ENCODE peak calls at places on chromosomes 1 and 21, in seven cellular contexts. One of them, this sample, is unnamed.
A peak's percentile ranks its signal among the peaks of the same experiment; 100 is the strongest.

GRCh38 chr1:110165761-110166231 is 15.5 kb downstream of the SLC6A17 start:
- DNase-seq in sigmoid colon: no peak
- DNase-seq in upper lobe of left lung: no peak
- DNase-seq in transverse colon: no peak
- DNase-seq in breast epithelium: no peak
- DNase-seq in Panc1: no peak
- DNase-seq in GM23338: no peak
- DNase-seq in this sample: no peak

GRCh38 chr1:148334339-148335130 is 148.6 kb downstream of the PPIAL4G start:
- DNase-seq in sigmoid colon: peak; percentile 93
- DNase-seq in upper lobe of left lung: peak; percentile 94
- DNase-seq in transverse colon: peak; percentile 92
- DNase-seq in breast epithelium: peak; percentile 90
- DNase-seq in Panc1: peak; percentile 98
- DNase-seq in GM23338: peak; percentile 94
- DNase-seq in this sample: peak; percentile 29

GRCh38 chr1:245215071-245215470 is 60.3 kb downstream of the KIF26B start:
- DNase-seq in sigmoid colon: no peak
- DNase-seq in upper lobe of left lung: no peak
- DNase-seq in transverse colon: no peak
- DNase-seq in breast epithelium: peak; percentile 19
- DNase-seq in Panc1: no peak
- DNase-seq in GM23338: no peak
- DNase-seq in this sample: no peak

GRCh38 chr1:89540406-89540970 is 15.9 kb downstream of the LRRC8B start:
- DNase-seq in sigmoid colon: no peak
- DNase-seq in upper lobe of left lung: no peak
- DNase-seq in transverse colon: no peak
- DNase-seq in breast epithelium: no peak
- DNase-seq in Panc1: no peak
- DNase-seq in GM23338: no peak
- DNase-seq in this sample: no peak

GRCh38 chr1:180892272-180892671 is 20.4 kb upstream of the KIAA1614 start:
- DNase-seq in sigmoid colon: no peak
- DNase-seq in upper lobe of left lung: no peak
- DNase-seq in transverse colon: no peak
- DNase-seq in breast epithelium: no peak
- DNase-seq in Panc1: no peak
- DNase-seq in GM23338: no peak
- DNase-seq in this sample: no peak

GRCh38 chr1:231423648-231424047 is 1.6 kb upstream of the EGLN1 start:
- DNase-seq in sigmoid colon: no peak
- DNase-seq in upper lobe of left lung: no peak
- DNase-seq in transverse colon: no peak
- DNase-seq in breast epithelium: no peak
- DNase-seq in Panc1: peak; percentile 48
- DNase-seq in GM23338: no peak
- DNase-seq in this sample: no peak

GRCh38 chr21:42245348-42246185 is 26.6 kb downstream of the ABCG1 start:
- DNase-seq in sigmoid colon: no peak
- DNase-seq in upper lobe of left lung: peak; percentile 66
- DNase-seq in transverse colon: no peak
- DNase-seq in breast epithelium: no peak
- DNase-seq in Panc1: no peak
- DNase-seq in GM23338: peak; percentile 52
- DNase-seq in this sample: no peak

GRCh38 chr1:238409947-238410346 is 519.2 kb upstream of the ZP4 start:
- DNase-seq in sigmoid colon: no peak
- DNase-seq in upper lobe of left lung: no peak
- DNase-seq in transverse colon: no peak
- DNase-seq in breast epithelium: no peak
- DNase-seq in Panc1: no peak
- DNase-seq in GM23338: no peak
- DNase-seq in this sample: no peak

GRCh38 chr1:14842891-14843290 is 244.4 kb downstream of the KAZN start:
- DNase-seq in sigmoid colon: no peak
- DNase-seq in upper lobe of left lung: no peak
- DNase-seq in transverse colon: no peak
- DNase-seq in breast epithelium: no peak
- DNase-seq in Panc1: no peak
- DNase-seq in GM23338: no peak
- DNase-seq in this sample: no peak

GRCh38 chr21:30605968-30606367 is 5.1 kb downstream of the KRTAP22-1 start:
- DNase-seq in sigmoid colon: no peak
- DNase-seq in upper lobe of left lung: no peak
- DNase-seq in transverse colon: no peak
- DNase-seq in breast epithelium: no peak
- DNase-seq in Panc1: no peak
- DNase-seq in GM23338: peak; percentile 56
- DNase-seq in this sample: no peak

GRCh38 chr1:77394166-77394565 is 112.3 kb downstream of the AK5 start:
- DNase-seq in sigmoid colon: no peak
- DNase-seq in upper lobe of left lung: no peak
- DNase-seq in transverse colon: no peak
- DNase-seq in breast epithelium: no peak
- DNase-seq in Panc1: no peak
- DNase-seq in GM23338: no peak
- DNase-seq in this sample: no peak

GRCh38 chr21:23488245-23488644 is 2119.0 kb downstream of the MRPL39 start:
- DNase-seq in sigmoid colon: no peak
- DNase-seq in upper lobe of left lung: no peak
- DNase-seq in transverse colon: no peak
- DNase-seq in breast epithelium: no peak
- DNase-seq in Panc1: no peak
- DNase-seq in GM23338: no peak
- DNase-seq in this sample: no peak

GRCh38 chr1:201331166-201331565 is 46.3 kb downstream of the TNNT2 start:
- DNase-seq in sigmoid colon: peak; percentile 35
- DNase-seq in upper lobe of left lung: no peak
- DNase-seq in transverse colon: no peak
- DNase-seq in breast epithelium: no peak
- DNase-seq in Panc1: no peak
- DNase-seq in GM23338: no peak
- DNase-seq in this sample: no peak

GRCh38 chr1:44543064-44543815 is 131.0 kb downstream of the TMEM53 start:
- DNase-seq in sigmoid colon: no peak
- DNase-seq in upper lobe of left lung: no peak
- DNase-seq in transverse colon: no peak
- DNase-seq in breast epithelium: no peak
- DNase-seq in Panc1: no peak
- DNase-seq in GM23338: peak; percentile 98
- DNase-seq in this sample: no peak

GRCh38 chr21:35035116-35035515 is 14.0 kb downstream of the RUNX1 start:
- DNase-seq in sigmoid colon: no peak
- DNase-seq in upper lobe of left lung: no peak
- DNase-seq in transverse colon: no peak
- DNase-seq in breast epithelium: no peak
- DNase-seq in Panc1: no peak
- DNase-seq in GM23338: no peak
- DNase-seq in this sample: no peak

DNA sequence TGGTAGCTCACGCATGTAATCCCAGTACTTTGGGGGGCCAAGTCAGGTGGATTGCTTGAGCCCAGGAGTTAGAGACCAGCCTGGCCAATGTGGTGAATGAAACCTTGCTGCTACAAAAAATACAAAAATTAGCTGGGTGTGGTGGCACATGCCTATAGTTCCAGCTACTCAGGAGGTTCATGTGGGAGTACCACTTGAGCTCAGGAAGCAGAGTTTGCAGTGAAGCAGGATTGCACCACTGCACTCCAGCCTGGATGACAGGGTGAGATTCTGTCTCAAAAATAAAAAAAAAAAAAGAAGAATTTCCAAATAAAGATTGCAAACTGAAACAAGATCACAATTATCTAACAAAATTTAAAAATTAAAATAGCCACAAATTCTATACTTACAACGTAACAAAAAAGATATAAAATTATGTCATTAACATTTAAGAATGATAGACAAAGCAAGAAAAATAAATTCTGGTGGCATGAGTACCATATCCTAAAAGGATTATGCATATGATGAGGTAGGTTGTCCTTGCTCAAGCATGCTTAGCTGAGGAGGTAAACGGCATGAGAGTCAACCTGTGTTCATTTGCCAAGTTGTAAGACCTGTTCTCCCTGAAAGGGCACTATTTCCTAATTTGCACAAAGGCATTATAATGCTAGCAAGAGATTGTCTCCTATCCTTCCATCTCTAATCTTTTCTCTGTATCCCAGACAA is 20.2 kb downstream of the IPP start:
- DNase-seq in sigmoid colon: no peak
- DNase-seq in upper lobe of left lung: peak; percentile 74
- DNase-seq in transverse colon: no peak
- DNase-seq in breast epithelium: no peak
- DNase-seq in Panc1: no peak
- DNase-seq in GM23338: peak; percentile 30
- DNase-seq in this sample: no peak
- TF ChIP-seq POLR2AphosphoS5 in sigmoid colon: no peak
- TF ChIP-seq POLR2AphosphoS5 in upper lobe of left lung: peak; percentile 29
- TF ChIP-seq POLR2AphosphoS5 in transverse colon: no peak
- TF ChIP-seq POLR2AphosphoS5 in breast epithelium: no peak
- TF ChIP-seq POLR2AphosphoS5 in Panc1: no peak
- TF ChIP-seq POLR2AphosphoS5 in GM23338: no peak
- TF ChIP-seq POLR2AphosphoS5 in this sample: no peak

DNA sequence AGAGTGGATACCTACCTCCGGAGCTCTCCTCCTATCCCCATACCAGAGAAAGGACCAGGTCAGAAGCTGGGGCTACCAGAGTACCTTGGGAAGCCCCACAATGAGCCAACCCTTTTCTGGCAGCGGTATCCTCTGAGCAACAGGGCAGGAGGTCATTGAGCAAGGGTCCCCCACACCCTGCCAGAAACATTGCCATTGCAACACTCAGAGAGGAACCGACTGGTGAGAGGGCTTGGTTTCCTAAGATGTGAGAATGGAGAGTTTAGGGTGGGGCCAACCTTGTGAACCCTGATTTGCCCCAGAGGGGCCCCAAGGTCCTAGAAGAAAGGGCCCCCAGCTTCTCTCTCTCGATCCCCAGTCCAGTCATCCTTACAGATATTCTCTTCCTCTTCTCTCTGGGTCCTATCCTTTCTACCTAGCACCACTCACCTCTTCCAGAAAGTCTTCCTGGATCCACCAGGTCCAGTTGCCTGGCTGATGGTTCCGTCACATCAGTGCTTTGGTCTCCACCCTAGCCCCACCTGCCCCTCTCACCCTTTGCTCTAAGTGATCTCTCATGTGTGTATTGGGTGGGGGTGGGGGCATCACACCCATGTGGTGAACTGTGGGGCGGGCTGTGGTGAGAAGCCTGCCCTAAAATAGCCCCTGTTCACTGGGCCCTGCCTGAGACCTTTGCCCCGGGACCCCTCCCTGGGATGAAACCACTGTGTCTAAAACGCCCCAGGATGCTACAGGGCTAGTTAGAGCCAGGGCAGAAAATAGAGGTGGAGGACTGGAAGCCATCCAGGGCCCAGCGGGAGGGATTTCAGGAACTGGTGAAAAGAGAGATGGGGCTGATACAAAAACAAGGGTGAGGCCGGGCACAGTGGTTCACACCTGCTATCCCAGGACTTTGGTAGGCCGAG is 8.7 kb downstream of the FGR start:
- DNase-seq in sigmoid colon: no peak
- DNase-seq in upper lobe of left lung: peak; percentile 72
- DNase-seq in transverse colon: no peak
- DNase-seq in breast epithelium: no peak
- DNase-seq in Panc1: no peak
- DNase-seq in GM23338: no peak
- DNase-seq in this sample: no peak
- TF ChIP-seq POLR2AphosphoS5 in sigmoid colon: no peak
- TF ChIP-seq POLR2AphosphoS5 in upper lobe of left lung: peak; percentile 86
- TF ChIP-seq POLR2AphosphoS5 in transverse colon: no peak
- TF ChIP-seq POLR2AphosphoS5 in breast epithelium: no peak
- TF ChIP-seq POLR2AphosphoS5 in Panc1: no peak
- TF ChIP-seq POLR2AphosphoS5 in GM23338: no peak
- TF ChIP-seq POLR2AphosphoS5 in this sample: peak; percentile 61

GRCh38 chr1:206824327-206824726 is 41.1 kb upstream of the IL20 start:
- DNase-seq in sigmoid colon: no peak
- DNase-seq in upper lobe of left lung: no peak
- DNase-seq in transverse colon: no peak
- DNase-seq in breast epithelium: no peak
- DNase-seq in Panc1: no peak
- DNase-seq in GM23338: no peak
- DNase-seq in this sample: no peak

GRCh38 chr1:206828061-206828460 is 37.4 kb upstream of the IL20 start:
- DNase-seq in sigmoid colon: no peak
- DNase-seq in upper lobe of left lung: no peak
- DNase-seq in transverse colon: no peak
- DNase-seq in breast epithelium: no peak
- DNase-seq in Panc1: no peak
- DNase-seq in GM23338: no peak
- DNase-seq in this sample: no peak

GRCh38 chr1:206826409-206826808 is 39.0 kb upstream of the IL20 start:
- DNase-seq in sigmoid colon: no peak
- DNase-seq in upper lobe of left lung: no peak
- DNase-seq in transverse colon: no peak
- DNase-seq in breast epithelium: no peak
- DNase-seq in Panc1: no peak
- DNase-seq in GM23338: no peak
- DNase-seq in this sample: no peak

GRCh38 chr1:206821493-206821892 is 43.9 kb upstream of the IL20 start:
- DNase-seq in sigmoid colon: no peak
- DNase-seq in upper lobe of left lung: no peak
- DNase-seq in transverse colon: no peak
- DNase-seq in breast epithelium: no peak
- DNase-seq in Panc1: no peak
- DNase-seq in GM23338: no peak
- DNase-seq in this sample: no peak

GRCh38 chr1:206823725-206824124 is 41.7 kb upstream of the IL20 start:
- DNase-seq in sigmoid colon: no peak
- DNase-seq in upper lobe of left lung: no peak
- DNase-seq in transverse colon: no peak
- DNase-seq in breast epithelium: peak; percentile 30
- DNase-seq in Panc1: no peak
- DNase-seq in GM23338: no peak
- DNase-seq in this sample: no peak
- TF ChIP-seq POLR2AphosphoS5 in sigmoid colon: no peak
- TF ChIP-seq POLR2AphosphoS5 in upper lobe of left lung: no peak
- TF ChIP-seq POLR2AphosphoS5 in transverse colon: no peak
- TF ChIP-seq POLR2AphosphoS5 in breast epithelium: no peak
- TF ChIP-seq POLR2AphosphoS5 in Panc1: no peak
- TF ChIP-seq POLR2AphosphoS5 in GM23338: no peak
- TF ChIP-seq POLR2AphosphoS5 in this sample: no peak

DNA sequence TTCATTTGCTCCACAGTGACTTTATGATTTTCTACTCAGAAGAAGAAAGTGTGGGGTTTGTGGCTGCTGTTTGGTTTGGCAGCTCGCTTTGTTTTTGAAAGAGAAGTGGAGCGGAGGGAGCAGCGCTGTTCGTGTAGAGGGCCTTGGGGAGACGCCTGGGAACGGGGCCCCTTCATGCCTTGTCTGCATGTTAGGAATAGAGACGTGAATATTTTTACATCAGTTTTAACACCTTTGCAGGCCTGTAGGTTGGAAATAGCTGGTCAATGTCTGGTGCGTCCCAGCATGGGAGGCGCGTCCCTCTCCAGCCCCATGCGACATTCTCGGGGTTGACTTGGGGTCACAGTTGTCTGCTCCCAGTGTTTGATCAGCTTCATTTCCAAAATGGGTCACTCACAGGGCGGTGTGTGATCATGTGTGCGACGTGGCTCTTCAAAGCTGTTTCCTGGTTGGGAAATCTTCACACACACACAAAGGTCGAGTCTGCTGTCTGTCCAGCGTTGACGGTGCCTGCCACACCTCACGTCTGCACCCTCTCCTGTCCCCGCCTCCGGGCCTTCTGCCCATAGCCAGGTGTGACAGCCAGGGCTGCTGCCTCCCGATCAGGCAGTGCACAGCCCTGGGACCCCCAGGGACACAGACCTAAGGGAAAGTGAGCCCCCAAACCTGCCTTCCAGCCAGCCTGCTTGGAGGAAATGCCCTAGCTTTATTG is 149.2 kb downstream of the PSMG1 start:
- DNase-seq in sigmoid colon: peak; percentile 68
- DNase-seq in upper lobe of left lung: peak; percentile 92
- DNase-seq in transverse colon: peak; percentile 90
- DNase-seq in breast epithelium: peak; percentile 74
- DNase-seq in Panc1: no peak
- DNase-seq in GM23338: no peak
- DNase-seq in this sample: no peak
- TF ChIP-seq POLR2AphosphoS5 in sigmoid colon: no peak
- TF ChIP-seq POLR2AphosphoS5 in upper lobe of left lung: peak; percentile 23
- TF ChIP-seq POLR2AphosphoS5 in transverse colon: peak; percentile 53
- TF ChIP-seq POLR2AphosphoS5 in breast epithelium: no peak
- TF ChIP-seq POLR2AphosphoS5 in Panc1: no peak
- TF ChIP-seq POLR2AphosphoS5 in GM23338: no peak
- TF ChIP-seq POLR2AphosphoS5 in this sample: no peak